ENCODE peak calls at places on chromosomes 5 and 9, in eight cellular contexts. One of them, this sample, is unnamed.

GRCh38 chr9:137138701-137139467 is at the start of gene GRIN1:
- DNase-seq in T1000: no peak
- DNase-seq in mucosa of gallbladder: no peak
- DNase-seq in A172: no peak
- DNase-seq in non-pigmented ciliary epithelial cell: no peak
- DNase-seq in left ventricle myocardium superior: peak
- DNase-seq in activated effector memory CD4-positive, alpha-beta T cell treated with Interleukin-2 at 50 U/mL for 16 hours: no peak
- DNase-seq in T-helper 9 cell: peak
- DNase-seq in this sample: no peak

GRCh38 chr5:12780536-12780935 is 876.3 kb upstream of the CTNND2 start:
- DNase-seq in T-helper 9 cell: no peak
- DNase-seq in non-pigmented ciliary epithelial cell: no peak
- DNase-seq in mucosa of gallbladder: no peak
- DNase-seq in left ventricle myocardium superior: no peak
- DNase-seq in A172: no peak
- DNase-seq in T1000: no peak
- DNase-seq in activated effector memory CD4-positive, alpha-beta T cell treated with Interleukin-2 at 50 U/mL for 16 hours: no peak
- DNase-seq in this sample: no peak

GRCh38 chr9:17519761-17520160 is 59.1 kb upstream of the SH3GL2 start:
- DNase-seq in left ventricle myocardium superior: no peak
- DNase-seq in A172: peak
- DNase-seq in T1000: no peak
- DNase-seq in T-helper 9 cell: no peak
- DNase-seq in mucosa of gallbladder: no peak
- DNase-seq in non-pigmented ciliary epithelial cell: no peak
- DNase-seq in activated effector memory CD4-positive, alpha-beta T cell treated with Interleukin-2 at 50 U/mL for 16 hours: no peak
- DNase-seq in this sample: no peak

GRCh38 chr5:132760601-132761317 is 13.5 kb downstream of the CCNI2 start:
- DNase-seq in mucosa of gallbladder: no peak
- DNase-seq in T1000: no peak
- DNase-seq in left ventricle myocardium superior: no peak
- DNase-seq in A172: no peak
- DNase-seq in activated effector memory CD4-positive, alpha-beta T cell treated with Interleukin-2 at 50 U/mL for 16 hours: no peak
- DNase-seq in non-pigmented ciliary epithelial cell: no peak
- DNase-seq in T-helper 9 cell: no peak
- DNase-seq in this sample: no peak

GRCh38 chr9:114250235-114250568 is 72.7 kb upstream of the ORM1 start:
- DNase-seq in non-pigmented ciliary epithelial cell: no peak
- DNase-seq in T-helper 9 cell: no peak
- DNase-seq in mucosa of gallbladder: peak
- DNase-seq in T1000: no peak
- DNase-seq in A172: peak
- DNase-seq in left ventricle myocardium superior: peak
- DNase-seq in activated effector memory CD4-positive, alpha-beta T cell treated with Interleukin-2 at 50 U/mL for 16 hours: no peak
- DNase-seq in this sample: no peak

GRCh38 chr5:158701406-158702177 is 398.1 kb downstream of the EBF1 start:
- DNase-seq in A172: peak
- DNase-seq in activated effector memory CD4-positive, alpha-beta T cell treated with Interleukin-2 at 50 U/mL for 16 hours: no peak
- DNase-seq in left ventricle myocardium superior: no peak
- DNase-seq in T1000: peak
- DNase-seq in non-pigmented ciliary epithelial cell: no peak
- DNase-seq in mucosa of gallbladder: no peak
- DNase-seq in T-helper 9 cell: no peak
- DNase-seq in this sample: no peak

GRCh38 chr5:153546566-153546965 is 56.1 kb downstream of the GRIA1 start:
- DNase-seq in T1000: no peak
- DNase-seq in T-helper 9 cell: no peak
- DNase-seq in non-pigmented ciliary epithelial cell: no peak
- DNase-seq in left ventricle myocardium superior: no peak
- DNase-seq in activated effector memory CD4-positive, alpha-beta T cell treated with Interleukin-2 at 50 U/mL for 16 hours: no peak
- DNase-seq in A172: no peak
- DNase-seq in mucosa of gallbladder: no peak
- DNase-seq in this sample: no peak

GRCh38 chr9:3948826-3949578 is 350.9 kb downstream of the GLIS3 start:
- DNase-seq in activated effector memory CD4-positive, alpha-beta T cell treated with Interleukin-2 at 50 U/mL for 16 hours: no peak
- DNase-seq in A172: peak
- DNase-seq in left ventricle myocardium superior: no peak
- DNase-seq in mucosa of gallbladder: no peak
- DNase-seq in T-helper 9 cell: no peak
- DNase-seq in non-pigmented ciliary epithelial cell: peak
- DNase-seq in T1000: no peak
- DNase-seq in this sample: no peak

GRCh38 chr9:125650271-125650737 is 56.7 kb downstream of the MAPKAP1 start:
- DNase-seq in T-helper 9 cell: no peak
- DNase-seq in A172: peak
- DNase-seq in mucosa of gallbladder: no peak
- DNase-seq in non-pigmented ciliary epithelial cell: no peak
- DNase-seq in activated effector memory CD4-positive, alpha-beta T cell treated with Interleukin-2 at 50 U/mL for 16 hours: no peak
- DNase-seq in T1000: no peak
- DNase-seq in left ventricle myocardium superior: no peak
- DNase-seq in this sample: no peak

GRCh38 chr9:125493384-125493783 is 213.6 kb downstream of the MAPKAP1 start:
- DNase-seq in T1000: no peak
- DNase-seq in activated effector memory CD4-positive, alpha-beta T cell treated with Interleukin-2 at 50 U/mL for 16 hours: no peak
- DNase-seq in mucosa of gallbladder: peak
- DNase-seq in T-helper 9 cell: no peak
- DNase-seq in non-pigmented ciliary epithelial cell: no peak
- DNase-seq in left ventricle myocardium superior: no peak
- DNase-seq in A172: no peak
- DNase-seq in this sample: no peak

GRCh38 chr5:160524827-160525226 is 103.2 kb downstream of the PTTG1 start:
- DNase-seq in T1000: no peak
- DNase-seq in A172: no peak
- DNase-seq in activated effector memory CD4-positive, alpha-beta T cell treated with Interleukin-2 at 50 U/mL for 16 hours: no peak
- DNase-seq in non-pigmented ciliary epithelial cell: no peak
- DNase-seq in left ventricle myocardium superior: no peak
- DNase-seq in T-helper 9 cell: no peak
- DNase-seq in mucosa of gallbladder: no peak
- DNase-seq in this sample: no peak

GRCh38 chr9:92425578-92425977 is 1.3 kb upstream of the OMD start:
- DNase-seq in T-helper 9 cell: no peak
- DNase-seq in A172: no peak
- DNase-seq in left ventricle myocardium superior: no peak
- DNase-seq in activated effector memory CD4-positive, alpha-beta T cell treated with Interleukin-2 at 50 U/mL for 16 hours: no peak
- DNase-seq in non-pigmented ciliary epithelial cell: no peak
- DNase-seq in mucosa of gallbladder: no peak
- DNase-seq in T1000: no peak
- DNase-seq in this sample: no peak

GRCh38 chr9:127050581-127050980 is 71.9 kb downstream of the ANGPTL2 start:
- DNase-seq in activated effector memory CD4-positive, alpha-beta T cell treated with Interleukin-2 at 50 U/mL for 16 hours: no peak
- DNase-seq in left ventricle myocardium superior: no peak
- DNase-seq in non-pigmented ciliary epithelial cell: no peak
- DNase-seq in T1000: no peak
- DNase-seq in A172: no peak
- DNase-seq in mucosa of gallbladder: no peak
- DNase-seq in T-helper 9 cell: no peak
- DNase-seq in this sample: no peak

GRCh38 chr9:98610711-98611110 is 98.0 kb downstream of the GABBR2 start:
- DNase-seq in A172: no peak
- DNase-seq in non-pigmented ciliary epithelial cell: no peak
- DNase-seq in left ventricle myocardium superior: no peak
- DNase-seq in activated effector memory CD4-positive, alpha-beta T cell treated with Interleukin-2 at 50 U/mL for 16 hours: no peak
- DNase-seq in T1000: no peak
- DNase-seq in mucosa of gallbladder: no peak
- DNase-seq in T-helper 9 cell: no peak
- DNase-seq in this sample: no peak

GRCh38 chr5:128534729-128535128 is 3.3 kb downstream of the FBN2 start:
- DNase-seq in mucosa of gallbladder: no peak
- DNase-seq in T1000: no peak
- DNase-seq in left ventricle myocardium superior: no peak
- DNase-seq in A172: peak
- DNase-seq in activated effector memory CD4-positive, alpha-beta T cell treated with Interleukin-2 at 50 U/mL for 16 hours: no peak
- DNase-seq in non-pigmented ciliary epithelial cell: no peak
- DNase-seq in T-helper 9 cell: no peak
- DNase-seq in this sample: no peak

GRCh38 chr9:128688501-128689292 is at the start of gene SET:
- DNase-seq in T-helper 9 cell: peak
- DNase-seq in T1000: peak
- DNase-seq in activated effector memory CD4-positive, alpha-beta T cell treated with Interleukin-2 at 50 U/mL for 16 hours: peak
- DNase-seq in left ventricle myocardium superior: peak
- DNase-seq in A172: peak
- DNase-seq in non-pigmented ciliary epithelial cell: no peak
- DNase-seq in mucosa of gallbladder: peak
- DNase-seq in this sample: peak

GRCh38 chr5:63803165-63803564 is 159.1 kb downstream of the HTR1A start:
- DNase-seq in non-pigmented ciliary epithelial cell: no peak
- DNase-seq in A172: no peak
- DNase-seq in left ventricle myocardium superior: no peak
- DNase-seq in activated effector memory CD4-positive, alpha-beta T cell treated with Interleukin-2 at 50 U/mL for 16 hours: no peak
- DNase-seq in T1000: no peak
- DNase-seq in mucosa of gallbladder: no peak
- DNase-seq in T-helper 9 cell: no peak
- DNase-seq in this sample: no peak

GRCh38 chr9:135036861-135037465 is 50.5 kb upstream of the OLFM1 start:
- DNase-seq in mucosa of gallbladder: no peak
- DNase-seq in A172: no peak
- DNase-seq in activated effector memory CD4-positive, alpha-beta T cell treated with Interleukin-2 at 50 U/mL for 16 hours: no peak
- DNase-seq in left ventricle myocardium superior: peak
- DNase-seq in T-helper 9 cell: no peak
- DNase-seq in non-pigmented ciliary epithelial cell: no peak
- DNase-seq in T1000: no peak
- DNase-seq in this sample: no peak

GRCh38 chr5:124979174-124979573 is 232.7 kb upstream of the ZNF608 start:
- DNase-seq in mucosa of gallbladder: no peak
- DNase-seq in T-helper 9 cell: no peak
- DNase-seq in T1000: no peak
- DNase-seq in left ventricle myocardium superior: no peak
- DNase-seq in non-pigmented ciliary epithelial cell: no peak
- DNase-seq in A172: no peak
- DNase-seq in activated effector memory CD4-positive, alpha-beta T cell treated with Interleukin-2 at 50 U/mL for 16 hours: no peak
- DNase-seq in this sample: no peak

GRCh38 chr9:113579270-113580040 is 115.9 kb downstream of the RGS3 start:
- DNase-seq in non-pigmented ciliary epithelial cell: no peak
- DNase-seq in A172: peak
- DNase-seq in activated effector memory CD4-positive, alpha-beta T cell treated with Interleukin-2 at 50 U/mL for 16 hours: no peak
- DNase-seq in left ventricle myocardium superior: peak
- DNase-seq in T1000: peak
- DNase-seq in mucosa of gallbladder: no peak
- DNase-seq in T-helper 9 cell: no peak
- DNase-seq in this sample: no peak

GRCh38 chr9:108443741-108444140 is 412.0 kb downstream of the ACTL7B start:
- DNase-seq in T-helper 9 cell: no peak
- DNase-seq in activated effector memory CD4-positive, alpha-beta T cell treated with Interleukin-2 at 50 U/mL for 16 hours: no peak
- DNase-seq in non-pigmented ciliary epithelial cell: peak
- DNase-seq in A172: peak
- DNase-seq in T1000: no peak
- DNase-seq in mucosa of gallbladder: no peak
- DNase-seq in left ventricle myocardium superior: no peak
- DNase-seq in this sample: no peak

GRCh38 chr9:82673904-82674303 is 389.0 kb downstream of the RASEF start:
- DNase-seq in activated effector memory CD4-positive, alpha-beta T cell treated with Interleukin-2 at 50 U/mL for 16 hours: no peak
- DNase-seq in non-pigmented ciliary epithelial cell: no peak
- DNase-seq in T1000: no peak
- DNase-seq in mucosa of gallbladder: no peak
- DNase-seq in left ventricle myocardium superior: no peak
- DNase-seq in T-helper 9 cell: no peak
- DNase-seq in A172: no peak
- DNase-seq in this sample: no peak

GRCh38 chr5:116492776-116493175 is 81.8 kb downstream of the SEMA6A start:
- DNase-seq in A172: no peak
- DNase-seq in T-helper 9 cell: no peak
- DNase-seq in activated effector memory CD4-positive, alpha-beta T cell treated with Interleukin-2 at 50 U/mL for 16 hours: no peak
- DNase-seq in left ventricle myocardium superior: no peak
- DNase-seq in non-pigmented ciliary epithelial cell: no peak
- DNase-seq in T1000: no peak
- DNase-seq in mucosa of gallbladder: no peak
- DNase-seq in this sample: no peak

GRCh38 chr5:76081811-76082783 is 1.1 kb upstream of the SV2C start:
- DNase-seq in mucosa of gallbladder: no peak
- DNase-seq in T1000: no peak
- DNase-seq in non-pigmented ciliary epithelial cell: no peak
- DNase-seq in T-helper 9 cell: no peak
- DNase-seq in activated effector memory CD4-positive, alpha-beta T cell treated with Interleukin-2 at 50 U/mL for 16 hours: no peak
- DNase-seq in A172: no peak
- DNase-seq in left ventricle myocardium superior: no peak
- DNase-seq in this sample: no peak

GRCh38 chr5:35785601-35786085 is 71.0 kb upstream of the IL7R start:
- DNase-seq in mucosa of gallbladder: no peak
- DNase-seq in left ventricle myocardium superior: no peak
- DNase-seq in non-pigmented ciliary epithelial cell: no peak
- DNase-seq in A172: no peak
- DNase-seq in T-helper 9 cell: no peak
- DNase-seq in activated effector memory CD4-positive, alpha-beta T cell treated with Interleukin-2 at 50 U/mL for 16 hours: no peak
- DNase-seq in T1000: no peak
- DNase-seq in this sample: no peak

GRCh38 chr5:60538955-60539866 is 160.8 kb downstream of the DEPDC1B start:
- DNase-seq in A172: no peak
- DNase-seq in mucosa of gallbladder: no peak
- DNase-seq in left ventricle myocardium superior: no peak
- DNase-seq in T-helper 9 cell: no peak
- DNase-seq in non-pigmented ciliary epithelial cell: no peak
- DNase-seq in T1000: no peak
- DNase-seq in activated effector memory CD4-positive, alpha-beta T cell treated with Interleukin-2 at 50 U/mL for 16 hours: no peak
- DNase-seq in this sample: no peak

GRCh38 chr5:172858511-172858989 is 24.5 kb downstream of the ERGIC1 start:
- DNase-seq in T1000: no peak
- DNase-seq in non-pigmented ciliary epithelial cell: no peak
- DNase-seq in activated effector memory CD4-positive, alpha-beta T cell treated with Interleukin-2 at 50 U/mL for 16 hours: no peak
- DNase-seq in mucosa of gallbladder: no peak
- DNase-seq in left ventricle myocardium superior: no peak
- DNase-seq in A172: no peak
- DNase-seq in T-helper 9 cell: no peak
- DNase-seq in this sample: no peak

GRCh38 chr9:761155-761792 is 80.2 kb upstream of the DMRT1 start:
- DNase-seq in activated effector memory CD4-positive, alpha-beta T cell treated with Interleukin-2 at 50 U/mL for 16 hours: no peak
- DNase-seq in T-helper 9 cell: no peak
- DNase-seq in A172: no peak
- DNase-seq in T1000: no peak
- DNase-seq in mucosa of gallbladder: no peak
- DNase-seq in left ventricle myocardium superior: no peak
- DNase-seq in non-pigmented ciliary epithelial cell: no peak
- DNase-seq in this sample: no peak

GRCh38 chr5:95669985-95670384 is 12.8 kb downstream of the SPATA9 start:
- DNase-seq in activated effector memory CD4-positive, alpha-beta T cell treated with Interleukin-2 at 50 U/mL for 16 hours: no peak
- DNase-seq in left ventricle myocardium superior: no peak
- DNase-seq in non-pigmented ciliary epithelial cell: no peak
- DNase-seq in T-helper 9 cell: no peak
- DNase-seq in T1000: no peak
- DNase-seq in A172: no peak
- DNase-seq in mucosa of gallbladder: no peak
- DNase-seq in this sample: no peak

GRCh38 chr5:142978252-142978651 is 208.1 kb downstream of the ARHGAP26 start:
- DNase-seq in T-helper 9 cell: no peak
- DNase-seq in activated effector memory CD4-positive, alpha-beta T cell treated with Interleukin-2 at 50 U/mL for 16 hours: no peak
- DNase-seq in A172: no peak
- DNase-seq in left ventricle myocardium superior: no peak
- DNase-seq in T1000: no peak
- DNase-seq in mucosa of gallbladder: no peak
- DNase-seq in non-pigmented ciliary epithelial cell: no peak
- DNase-seq in this sample: no peak

GRCh38 chr9:37984672-37985611 is 81.0 kb upstream of the SLC25A51 start:
- DNase-seq in activated effector memory CD4-positive, alpha-beta T cell treated with Interleukin-2 at 50 U/mL for 16 hours: no peak
- DNase-seq in T-helper 9 cell: no peak
- DNase-seq in mucosa of gallbladder: no peak
- DNase-seq in left ventricle myocardium superior: peak
- DNase-seq in non-pigmented ciliary epithelial cell: peak
- DNase-seq in T1000: no peak
- DNase-seq in A172: peak
- DNase-seq in this sample: no peak

GRCh38 chr5:76041863-76042262 is 41.3 kb upstream of the SV2C start:
- DNase-seq in non-pigmented ciliary epithelial cell: no peak
- DNase-seq in left ventricle myocardium superior: no peak
- DNase-seq in T1000: no peak
- DNase-seq in activated effector memory CD4-positive, alpha-beta T cell treated with Interleukin-2 at 50 U/mL for 16 hours: no peak
- DNase-seq in A172: peak
- DNase-seq in mucosa of gallbladder: no peak
- DNase-seq in T-helper 9 cell: no peak
- DNase-seq in this sample: no peak

GRCh38 chr5:179304871-179305270 is 40.4 kb downstream of the ADAMTS2 start:
- DNase-seq in left ventricle myocardium superior: no peak
- DNase-seq in A172: no peak
- DNase-seq in T-helper 9 cell: no peak
- DNase-seq in activated effector memory CD4-positive, alpha-beta T cell treated with Interleukin-2 at 50 U/mL for 16 hours: no peak
- DNase-seq in non-pigmented ciliary epithelial cell: no peak
- DNase-seq in mucosa of gallbladder: no peak
- DNase-seq in T1000: no peak
- DNase-seq in this sample: no peak